ENCODE peak calls at places on chromosome 18, in ten cellular contexts. R is AG09309, A is astrocyte of the spinal cord, Y is colonic mucosa, W is psoas muscle, U is IMR-90, G is esophagus squamous epithelium, O is fibroblast of pulmonary artery, F is SK-N-SH, X is MM.1S. V is an unnamed sample.

GRCh38 chr18:50970006-50970405 is 2.2 kb downstream of the ELAC1 start:
- DNase-seq in R (no peak), A (no peak), Y (peak; percentile 74), W (no peak), U (no peak), G (no peak), O (no peak), F (no peak), X (no peak), V (no peak)

GRCh38 chr18:57527479-57528237 is 58.8 kb downstream of the FECH start:
- DNase-seq in R (no peak), A (no peak), Y (no peak), W (no peak), U (no peak), G (no peak), O (no peak), F (peak; percentile 59), X (no peak), V (no peak)

GRCh38 chr18:44687421-44687820 is 6.7 kb downstream of the SETBP1 start:
- DNase-seq in R (no peak), A (no peak), Y (no peak), W (no peak), U (no peak), G (no peak), O (no peak), F (peak; percentile 25), X (no peak), V (no peak)

GRCh38 chr18:79911009-79911870 is 40.2 kb downstream of the SLC66A2 start:
- DNase-seq in R (no peak), A (no peak), Y (no peak), W (peak; percentile 77), U (no peak), G (no peak), O (no peak), F (no peak), X (no peak), V (peak; percentile 6)

GRCh38 chr18:2932247-2933181 is 80.4 kb downstream of the LPIN2 start:
- DNase-seq in R (peak; percentile 41), A (peak; percentile 72), Y (peak; percentile 66), W (no peak), U (peak; percentile 70), G (no peak), O (peak; percentile 83), F (peak; percentile 64), X (peak; percentile 69), V (peak; percentile 62)

GRCh38 chr18:25289040-25289631 is 62.8 kb downstream of the ZNF521 start:
- DNase-seq in R (peak; percentile 93), A (peak; percentile 95), Y (no peak), W (no peak), U (peak; percentile 91), G (no peak), O (peak; percentile 93), F (no peak), X (no peak), V (no peak)

GRCh38 chr18:22346342-22346967 is 71.3 kb downstream of the CTAGE1 start:
- DNase-seq in R (no peak), A (peak; percentile 73), Y (peak; percentile 88), W (peak; percentile 50), U (peak; percentile 83), G (no peak), O (peak; percentile 83), F (no peak), X (no peak), V (peak; percentile 71)

GRCh38 chr18:11658019-11658418 is 31.0 kb upstream of the GNAL start:
- DNase-seq in R (no peak), A (no peak), Y (no peak), W (no peak), U (no peak), G (no peak), O (no peak), F (no peak), X (no peak), V (no peak)

GRCh38 chr18:50666536-50666935 is 106.6 kb downstream of the MAPK4 start:
- DNase-seq in R (no peak), A (no peak), Y (no peak), W (no peak), U (no peak), G (no peak), O (no peak), F (no peak), X (no peak), V (no peak)

GRCh38 chr18:46946656-46947282 is 29.4 kb downstream of the KATNAL2 start:
- DNase-seq in R (no peak), A (peak; percentile 91), Y (peak; percentile 83), W (peak; percentile 86), U (peak; percentile 80), G (no peak), O (peak; percentile 81), F (peak; percentile 87), X (peak; percentile 88), V (peak; percentile 88)

GRCh38 chr18:56789004-56789888 is 138.1 kb downstream of the WDR7 start:
- DNase-seq in R (no peak), A (peak; percentile 26), Y (peak; percentile 28), W (peak; percentile 30), U (peak; percentile 13), G (no peak), O (peak; percentile 69), F (peak; percentile 4), X (peak; percentile 50), V (peak; percentile 44)

GRCh38 chr18:75016025-75016717 is 192.8 kb downstream of the PTGR3 start:
- DNase-seq in R (no peak), A (no peak), Y (no peak), W (no peak), U (no peak), G (no peak), O (no peak), F (no peak), X (no peak), V (no peak)

GRCh38 chr18:50192903-50193795 is 1.8 kb downstream of the MYO5B start:
- DNase-seq in R (no peak), A (no peak), Y (peak; percentile 51), W (no peak), U (no peak), G (no peak), O (no peak), F (peak; percentile 23), X (no peak), V (no peak)

GRCh38 chr18:58615150-58616132 is 13.4 kb downstream of the ALPK2 start:
- DNase-seq in R (no peak), A (no peak), Y (peak; percentile 20), W (no peak), U (peak; percentile 30), G (no peak), O (no peak), F (no peak), X (no peak), V (no peak)

GRCh38 chr18:75483662-75484061 is 56.2 kb upstream of the SMIM21 start:
- DNase-seq in R (no peak), A (no peak), Y (no peak), W (no peak), U (no peak), G (no peak), O (no peak), F (no peak), X (no peak), V (no peak)

GRCh38 chr18:59700535-59700967 is 3.3 kb upstream of the CCBE1 start:
- DNase-seq in R (no peak), A (no peak), Y (no peak), W (no peak), U (no peak), G (no peak), O (no peak), F (peak; percentile 61), X (no peak), V (no peak)

DNA sequence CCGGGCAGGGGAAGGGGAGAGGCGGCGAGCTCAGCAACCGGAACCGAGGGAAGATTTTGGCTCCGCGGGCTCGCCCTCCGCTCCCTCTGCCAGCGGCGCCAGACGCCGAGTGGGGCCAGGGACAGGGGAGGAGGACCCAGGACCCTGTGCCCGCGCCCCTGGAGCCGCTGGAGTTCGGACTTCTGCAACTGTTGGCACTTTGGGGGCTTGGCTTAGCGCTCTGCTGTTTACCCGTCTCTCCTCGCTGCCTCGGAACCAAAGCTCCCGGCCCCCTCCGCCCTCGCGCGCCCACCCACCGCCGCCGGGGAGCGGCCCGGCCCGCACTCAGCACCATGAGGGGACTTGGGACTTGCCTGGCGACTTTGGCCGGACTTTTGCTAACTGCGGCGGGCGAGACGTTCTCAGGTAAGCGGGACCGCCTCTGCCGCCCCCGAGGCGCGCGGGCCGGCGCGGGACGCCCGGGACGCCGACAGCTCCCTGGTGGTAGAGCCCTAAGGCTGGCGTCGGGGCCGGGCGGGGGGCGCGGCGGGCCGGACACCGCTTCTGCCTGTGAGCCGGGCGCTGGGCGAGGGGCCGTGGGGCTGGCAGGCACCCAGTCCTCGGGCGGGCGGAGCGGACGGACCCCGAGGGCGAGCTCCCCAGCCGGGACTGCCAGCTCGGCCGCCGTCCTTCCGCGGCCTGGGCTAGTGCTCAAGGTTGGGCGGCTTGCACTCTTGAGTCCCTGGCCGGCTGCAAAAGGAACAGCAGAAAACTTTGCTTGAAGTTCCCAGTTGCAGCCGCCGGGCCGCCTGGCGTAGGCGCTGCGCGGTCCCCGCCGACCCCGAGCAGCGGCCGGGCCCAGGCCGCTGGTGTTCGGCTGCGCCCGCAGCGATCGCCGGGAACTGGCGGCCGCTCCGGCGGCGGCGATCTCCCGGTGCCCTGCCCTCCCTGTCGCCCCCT is 640 bp downstream of the PTPRM start:
- DNase-seq in R (no peak), A (peak; percentile 65), Y (peak; percentile 29), W (peak; percentile 81), U (peak; percentile 64), G (no peak), O (peak; percentile 71), F (peak; percentile 81), X (peak; percentile 78), V (peak; percentile 56)
- TF ChIP-seq CTCF in R (no peak), A (peak; percentile 3), Y (no peak), W (no peak), U (no peak), G (no peak), O (no peak), F (no peak), X (no peak), V (no peak)

GRCh38 chr18:49025426-49025766 is 74.6 kb upstream of the SMAD7 start:
- DNase-seq in R (no peak), A (no peak), Y (peak; percentile 4), W (peak; percentile 21), U (no peak), G (no peak), O (no peak), F (no peak), X (no peak), V (no peak)
- H3K4me3 ChIP-seq in R (no peak overlapping the region), A (no peak overlapping the region), Y (no peak overlapping the region), W (no peak overlapping the region), U (no peak overlapping the region), G (no peak overlapping the region), O (no peak overlapping the region), F (no peak overlapping the region), X (no peak overlapping the region), V (no peak overlapping the region)

DNA sequence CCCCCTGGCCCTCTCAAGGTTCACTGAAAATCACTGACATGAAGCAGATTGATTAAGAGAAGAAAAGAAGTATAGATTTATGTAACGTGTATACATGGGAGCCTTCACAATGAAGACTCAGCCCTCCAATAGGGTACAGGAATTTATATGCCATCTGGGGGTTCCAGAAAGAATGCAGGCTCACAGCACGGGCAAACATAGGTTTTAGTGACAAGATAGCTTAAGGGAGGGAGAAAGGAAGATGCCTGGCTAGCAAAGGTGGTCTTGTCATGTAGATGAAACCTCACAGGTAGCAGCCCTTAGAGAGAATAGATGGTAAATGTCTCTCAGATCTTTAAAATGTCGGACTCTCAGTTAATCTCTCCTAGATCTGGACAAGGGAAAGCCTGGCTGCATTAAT is 173.9 kb downstream of the RNF152 start:
- DNase-seq in R (no peak), A (no peak), Y (no peak), W (no peak), U (no peak), G (no peak), O (no peak), F (no peak), X (no peak), V (no peak)
- TF ChIP-seq CTCF in R (no peak), A (no peak), Y (no peak), W (no peak), U (no peak), G (no peak), O (no peak), F (no peak), X (no peak), V (no peak)

GRCh38 chr18:10519999-10520935 is 5.6 kb upstream of the NAPG start:
- DNase-seq in R (peak; percentile 86), A (peak; percentile 88), Y (peak; percentile 81), W (peak; percentile 87), U (peak; percentile 92), G (no peak), O (peak; percentile 97), F (peak; percentile 73), X (peak; percentile 80), V (peak; percentile 93)
- H3K4me3 ChIP-seq in R (no peak overlapping the region), A (no peak overlapping the region), Y (no peak overlapping the region), W (no peak overlapping the region), U (peak overlapping the region; percentile 12), G (no peak overlapping the region), O (peak overlapping the region; percentile 12), F (no peak overlapping the region), X (no peak overlapping the region), V (no peak overlapping the region)